ENCODE peak calls at places on chromosomes 11 and 22, in four cellular contexts. Z is Calu3, P is fibroblast of lung, T is bronchial epithelial cell. V is an unnamed sample.

GRCh38 chr11:64334764-64335741 is 5.0 kb upstream of the CCDC88B start:
- DNase-seq in Z (peak; percentile 87), P (peak; percentile 97), T (peak; percentile 99), V (peak; percentile 98)

GRCh38 chr11:122745111-122745510 is 89.6 kb downstream of the UBASH3B start:
- DNase-seq in T (no peak), Z (no peak), P (no peak), V (no peak)

GRCh38 chr22:29300467-29300806 is 6.0 kb upstream of the GAS2L1 start:
- DNase-seq in Z (no peak), T (no peak), P (no peak), V (no peak)

GRCh38 chr11:975824-976223 is 50.2 kb downstream of the AP2A2 start:
- DNase-seq in P (peak; percentile 28), Z (no peak), T (no peak), V (no peak)

GRCh38 chr22:50731811-50732624 is 6.0 kb upstream of the ACR start:
- DNase-seq in T (peak; percentile 32), P (peak; percentile 7), Z (peak; percentile 60), V (peak; percentile 60)

GRCh38 chr11:131723088-131723487 is 352.7 kb downstream of the NTM start:
- DNase-seq in T (no peak), P (no peak), Z (no peak), V (no peak)

GRCh38 chr11:124937336-124937935 is 1.6 kb upstream of the HEPACAM start:
- DNase-seq in Z (no peak), T (no peak), P (no peak), V (no peak)

GRCh38 chr11:97414801-97415200 is 1025.0 kb downstream of the JRKL start:
- DNase-seq in P (no peak), Z (no peak), T (no peak), V (no peak)

GRCh38 chr11:120141144-120142071 is 3.5 kb upstream of the TRIM29 start:
- DNase-seq in P (no peak), Z (no peak), T (no peak), V (no peak)

GRCh38 chr11:121930004-121930965 is 185.7 kb downstream of the BLID start:
- DNase-seq in T (no peak), P (peak; percentile 56), Z (no peak), V (no peak)

GRCh38 chr22:25765016-25765367 is 23.0 kb downstream of the MYO18B start:
- DNase-seq in Z (no peak), T (no peak), P (no peak), V (no peak)

GRCh38 chr22:50192056-50192824 is 6.5 kb downstream of the TRABD start:
- DNase-seq in Z (no peak), P (no peak), T (peak; percentile 71), V (no peak)

GRCh38 chr11:19442554-19442910 is 201.8 kb upstream of the E2F8 start:
- DNase-seq in T (no peak), Z (no peak), P (no peak), V (no peak)

GRCh38 chr22:27911329-27911728 is 7.7 kb downstream of the PITPNB start:
- DNase-seq in T (no peak), P (no peak), Z (no peak), V (no peak)

GRCh38 chr22:38467438-38467903 is 425 bp upstream of the KDELR3 start:
- DNase-seq in T (no peak), P (no peak), Z (peak; percentile 35), V (no peak)

GRCh38 chr22:45892681-45893461 is 84.1 kb downstream of the WNT7B start:
- DNase-seq in P (no peak), T (no peak), Z (no peak), V (no peak)

GRCh38 chr11:36027731-36028130 is 83.9 kb downstream of the LDLRAD3 start:
- DNase-seq in Z (no peak), P (no peak), T (no peak), V (no peak)

GRCh38 chr11:75555079-75555811 is 6.8 kb upstream of the SERPINH1 start:
- DNase-seq in P (no peak), Z (no peak), T (no peak), V (no peak)

GRCh38 chr11:75557649-75558494 is 4.2 kb upstream of the SERPINH1 start:
- DNase-seq in T (peak; percentile 57), Z (no peak), P (peak; percentile 97), V (peak; percentile 66)

GRCh38 chr11:75554258-75555022 is 7.6 kb upstream of the SERPINH1 start:
- DNase-seq in P (peak; percentile 100), T (no peak), Z (no peak), V (peak; percentile 75)

GRCh38 chr11:75553182-75553581 is 8.9 kb upstream of the SERPINH1 start:
- DNase-seq in T (no peak), P (no peak), Z (no peak), V (no peak)

GRCh38 chr11:75553889-75554257 is 8.2 kb upstream of the SERPINH1 start:
- DNase-seq in T (no peak), Z (no peak), P (no peak), V (no peak)
- TF ChIP-seq CTCF in T (no peak), Z (no peak), P (no peak), V (no peak)

DNA sequence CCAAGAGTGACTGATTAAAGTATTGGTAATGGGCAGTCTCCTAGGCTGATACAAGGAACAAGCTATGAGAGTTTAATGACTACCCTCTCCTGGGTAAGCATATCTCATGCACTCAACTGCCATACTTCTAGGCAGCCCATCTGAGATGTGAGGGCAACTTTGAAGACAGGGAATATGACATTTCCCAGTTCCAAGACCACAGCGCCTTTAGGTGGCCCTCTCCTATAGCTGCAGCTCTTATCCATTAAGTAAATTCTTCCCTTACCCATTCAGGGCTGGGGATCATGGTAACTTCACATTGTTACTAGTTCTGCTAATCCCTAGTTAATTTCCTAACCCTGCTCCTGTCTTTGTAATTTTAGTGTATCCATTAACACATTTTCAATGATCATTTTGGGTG is 157.3 kb upstream of the CTSC start:
- DNase-seq in P (no peak), T (no peak), Z (no peak), V (no peak)
- TF ChIP-seq CTCF in P (no peak), T (no peak), Z (no peak), V (no peak)

GRCh38 chr11:4626207-4627105 is 10.8 kb upstream of the OR51D1 start:
- DNase-seq in P (peak; percentile 41), Z (peak; percentile 77), T (peak; percentile 65), V (peak; percentile 88)
- TF ChIP-seq CTCF in P (peak; percentile 66), Z (peak; percentile 73), T (peak; percentile 71), V (peak; percentile 73)

DNA sequence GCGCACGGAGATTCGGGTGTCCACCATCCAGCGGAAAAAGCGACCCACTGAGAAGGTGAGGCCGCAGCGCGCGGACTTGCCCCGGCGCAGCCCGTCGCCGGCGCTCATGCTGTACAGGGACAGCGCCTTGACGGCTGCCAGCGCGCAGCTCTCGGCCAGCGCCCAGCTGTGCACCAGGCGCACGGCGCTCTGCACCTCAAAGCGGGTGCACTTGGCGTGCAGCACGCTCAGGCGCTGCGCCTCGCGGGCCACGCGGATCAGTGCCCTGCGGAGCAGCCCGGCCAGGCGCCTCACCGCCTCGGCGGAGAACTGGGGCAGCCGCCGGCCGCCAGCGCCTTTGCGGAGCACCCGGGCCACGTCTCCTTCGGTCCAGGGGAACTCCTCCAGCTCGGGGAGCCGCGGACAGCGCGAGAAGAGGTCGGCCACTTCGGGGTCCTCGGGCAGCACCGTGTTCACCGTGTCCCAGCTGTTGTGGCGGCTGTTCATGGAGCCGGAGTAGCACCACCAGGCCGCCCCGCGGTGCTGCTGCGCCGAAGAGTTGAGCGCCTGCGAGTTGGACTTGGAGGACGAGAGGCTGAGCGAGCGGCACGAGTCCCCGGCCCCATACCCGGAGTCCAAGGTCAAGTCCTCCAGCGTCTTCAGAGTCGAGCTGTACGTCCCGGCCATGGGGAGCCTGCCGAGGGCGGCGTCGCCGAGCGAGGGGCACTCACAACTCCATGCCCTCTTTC is 728 bp downstream of the ABTB2 start:
- DNase-seq in T (peak; percentile 36), Z (peak; percentile 51), P (peak; percentile 74), V (peak; percentile 54)
- TF ChIP-seq CTCF in T (peak; percentile 1), Z (no peak), P (no peak), V (no peak)

GRCh38 chr11:129375731-129376657 is at the start of gene BARX2:
- DNase-seq in Z (no peak), T (peak; percentile 70), P (peak; percentile 66), V (peak; percentile 72)
- TF ChIP-seq CTCF in Z (no peak), T (peak; percentile 89), P (peak; percentile 70), V (peak; percentile 63)

GRCh38 chr11:71997594-71997993 is 1.1 kb upstream of the IL18BP start:
- DNase-seq in P (no peak), Z (no peak), T (no peak), V (no peak)

GRCh38 chr11:71998061-71998460 is 648 bp upstream of the IL18BP start:
- DNase-seq in P (no peak), Z (no peak), T (no peak), V (no peak)

GRCh38 chr11:71996946-71997345 is 1.8 kb upstream of the IL18BP start:
- DNase-seq in Z (no peak), T (no peak), P (no peak), V (no peak)

GRCh38 chr11:71995726-71996291 is 2.9 kb upstream of the IL18BP start:
- DNase-seq in Z (no peak), P (no peak), T (no peak), V (no peak)

GRCh38 chr11:71996517-71996916 is 2.2 kb upstream of the IL18BP start:
- DNase-seq in T (no peak), Z (no peak), P (no peak), V (no peak)
- TF ChIP-seq CTCF in T (no peak), Z (no peak), P (no peak), V (no peak)

GRCh38 chr11:7830740-7831139 is 34.0 kb upstream of the OR5P2 start:
- DNase-seq in P (no peak), T (no peak), Z (no peak), V (no peak)
- TF ChIP-seq CTCF in P (no peak), T (no peak), Z (no peak), V (no peak)

V was measured in MCF 10A.